ENCODE peak calls at places on chromosomes 6 and 20, in nine cellular contexts. One of them, this sample, is unnamed.

GRCh38 chr6:131134950-131135243 is 370 bp upstream of the AKAP7 start:
- DNase-seq in cardiac muscle cell: no peak
- DNase-seq in right cardiac atrium: no peak
- DNase-seq in SK-N-SH: no peak
- DNase-seq in small intestine: no peak
- DNase-seq in aorta: no peak
- DNase-seq in HepG2: no peak
- DNase-seq in neural progenitor cell: no peak
- DNase-seq in tibial artery: no peak
- DNase-seq in this sample: no peak

GRCh38 chr6:119192200-119192599 is 113.7 kb upstream of the FAM184A start:
- DNase-seq in cardiac muscle cell: no peak
- DNase-seq in right cardiac atrium: no peak
- DNase-seq in SK-N-SH: no peak
- DNase-seq in small intestine: no peak
- DNase-seq in aorta: no peak
- DNase-seq in HepG2: no peak
- DNase-seq in neural progenitor cell: no peak
- DNase-seq in tibial artery: no peak
- DNase-seq in this sample: no peak

GRCh38 chr6:43914272-43915147 is 144.5 kb downstream of the VEGFA start:
- DNase-seq in cardiac muscle cell: no peak
- DNase-seq in right cardiac atrium: no peak
- DNase-seq in SK-N-SH: no peak
- DNase-seq in small intestine: no peak
- DNase-seq in aorta: no peak
- DNase-seq in HepG2: no peak
- DNase-seq in neural progenitor cell: peak; percentile 42
- DNase-seq in tibial artery: no peak
- DNase-seq in this sample: no peak

GRCh38 chr20:13348301-13349239 is 127.5 kb downstream of the ISM1 start:
- DNase-seq in cardiac muscle cell: peak; percentile 15
- DNase-seq in right cardiac atrium: no peak
- DNase-seq in SK-N-SH: no peak
- DNase-seq in small intestine: no peak
- DNase-seq in aorta: no peak
- DNase-seq in HepG2: no peak
- DNase-seq in neural progenitor cell: no peak
- DNase-seq in tibial artery: no peak
- DNase-seq in this sample: no peak

GRCh38 chr6:6751615-6752014 is 163.1 kb downstream of the LY86 start:
- DNase-seq in cardiac muscle cell: no peak
- DNase-seq in right cardiac atrium: no peak
- DNase-seq in SK-N-SH: no peak
- DNase-seq in small intestine: peak; percentile 81
- DNase-seq in aorta: no peak
- DNase-seq in HepG2: no peak
- DNase-seq in neural progenitor cell: no peak
- DNase-seq in tibial artery: peak; percentile 48
- DNase-seq in this sample: no peak

GRCh38 chr6:51959744-51960383 is 127.5 kb downstream of the PKHD1 start:
- DNase-seq in cardiac muscle cell: peak; percentile 71
- DNase-seq in right cardiac atrium: peak; percentile 31
- DNase-seq in SK-N-SH: peak; percentile 34
- DNase-seq in small intestine: peak; percentile 81
- DNase-seq in aorta: peak; percentile 61
- DNase-seq in HepG2: peak; percentile 70
- DNase-seq in neural progenitor cell: peak; percentile 84
- DNase-seq in tibial artery: peak; percentile 34
- DNase-seq in this sample: peak; percentile 31

GRCh38 chr20:5316188-5317158 is at the start of gene PROKR2:
- DNase-seq in cardiac muscle cell: peak; percentile 7
- DNase-seq in right cardiac atrium: no peak
- DNase-seq in SK-N-SH: peak; percentile 88
- DNase-seq in small intestine: no peak
- DNase-seq in aorta: no peak
- DNase-seq in HepG2: no peak
- DNase-seq in neural progenitor cell: peak; percentile 88
- DNase-seq in tibial artery: no peak
- DNase-seq in this sample: no peak

GRCh38 chr6:3045369-3045768 is 22.9 kb upstream of the RIPK1 start:
- DNase-seq in cardiac muscle cell: no peak
- DNase-seq in right cardiac atrium: no peak
- DNase-seq in SK-N-SH: no peak
- DNase-seq in small intestine: no peak
- DNase-seq in aorta: no peak
- DNase-seq in HepG2: no peak
- DNase-seq in neural progenitor cell: no peak
- DNase-seq in tibial artery: no peak
- DNase-seq in this sample: no peak

GRCh38 chr6:91659881-91660280 is 1073.0 kb upstream of the MAP3K7 start:
- DNase-seq in cardiac muscle cell: no peak
- DNase-seq in right cardiac atrium: no peak
- DNase-seq in SK-N-SH: no peak
- DNase-seq in small intestine: no peak
- DNase-seq in aorta: no peak
- DNase-seq in HepG2: no peak
- DNase-seq in neural progenitor cell: no peak
- DNase-seq in tibial artery: no peak
- DNase-seq in this sample: no peak

GRCh38 chr6:134169881-134170486 is 117.6 kb upstream of the SLC2A12 start:
- DNase-seq in cardiac muscle cell: peak; percentile 69
- DNase-seq in right cardiac atrium: no peak
- DNase-seq in SK-N-SH: no peak
- DNase-seq in small intestine: peak; percentile 18
- DNase-seq in aorta: no peak
- DNase-seq in HepG2: no peak
- DNase-seq in neural progenitor cell: no peak
- DNase-seq in tibial artery: no peak
- DNase-seq in this sample: peak; percentile 56

GRCh38 chr6:157791461-157791860 is 31.6 kb upstream of the SNX9 start:
- DNase-seq in cardiac muscle cell: no peak
- DNase-seq in right cardiac atrium: no peak
- DNase-seq in SK-N-SH: no peak
- DNase-seq in small intestine: no peak
- DNase-seq in aorta: no peak
- DNase-seq in HepG2: no peak
- DNase-seq in neural progenitor cell: no peak
- DNase-seq in tibial artery: no peak
- DNase-seq in this sample: no peak

GRCh38 chr6:119350202-119351004 is 842 bp upstream of the MAN1A1 start:
- DNase-seq in cardiac muscle cell: peak; percentile 88
- DNase-seq in right cardiac atrium: no peak
- DNase-seq in SK-N-SH: peak; percentile 15
- DNase-seq in small intestine: peak; percentile 61
- DNase-seq in aorta: no peak
- DNase-seq in HepG2: peak; percentile 33
- DNase-seq in neural progenitor cell: no peak
- DNase-seq in tibial artery: peak; percentile 37
- DNase-seq in this sample: peak; percentile 24

GRCh38 chr20:62040933-62041332 is 24.7 kb downstream of the TAF4 start:
- DNase-seq in cardiac muscle cell: no peak
- DNase-seq in right cardiac atrium: no peak
- DNase-seq in SK-N-SH: no peak
- DNase-seq in small intestine: no peak
- DNase-seq in aorta: no peak
- DNase-seq in HepG2: no peak
- DNase-seq in neural progenitor cell: no peak
- DNase-seq in tibial artery: no peak
- DNase-seq in this sample: peak; percentile 3
- H3K4me1 ChIP-seq in cardiac muscle cell: no peaks in the 10 kb centered on the region
- H3K4me1 ChIP-seq in right cardiac atrium: no peaks in the 10 kb centered on the region
- H3K4me1 ChIP-seq in SK-N-SH: no peaks in the 10 kb centered on the region
- H3K4me1 ChIP-seq in small intestine: no peaks in the 10 kb centered on the region
- H3K4me1 ChIP-seq in aorta: no peaks in the 10 kb centered on the region
- H3K4me1 ChIP-seq in HepG2: peaks cover 35% of the 10 kb centered on the region
- H3K4me1 ChIP-seq in neural progenitor cell: peaks cover 15% of the 10 kb centered on the region
- H3K4me1 ChIP-seq in tibial artery: no peaks in the 10 kb centered on the region
- H3K4me1 ChIP-seq in this sample: no peaks in the 10 kb centered on the region

DNA sequence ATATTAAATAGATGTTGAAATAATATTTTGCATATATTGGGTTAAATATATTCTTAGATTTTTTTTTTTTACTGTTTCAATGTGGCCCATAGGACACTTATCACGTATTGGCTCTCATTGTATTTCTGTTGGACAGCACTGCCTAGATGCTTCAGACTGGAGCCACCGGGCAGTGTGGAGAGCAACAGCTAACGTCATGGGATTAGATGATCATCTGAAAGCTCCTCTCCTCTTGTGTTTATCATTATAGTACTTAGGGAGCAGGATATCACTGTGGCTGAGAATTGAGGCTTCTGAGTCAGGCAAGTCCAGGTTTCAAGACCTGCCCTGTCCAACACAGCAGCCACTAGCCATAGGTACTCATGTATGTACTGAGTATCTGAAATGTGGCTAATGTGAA is 87.4 kb downstream of the ZHX3 start:
- DNase-seq in cardiac muscle cell: no peak
- DNase-seq in right cardiac atrium: peak; percentile 42
- DNase-seq in SK-N-SH: no peak
- DNase-seq in small intestine: no peak
- DNase-seq in aorta: no peak
- DNase-seq in HepG2: no peak
- DNase-seq in neural progenitor cell: no peak
- DNase-seq in tibial artery: no peak
- DNase-seq in this sample: no peak
- H3K27ac ChIP-seq in cardiac muscle cell: no peak overlapping the region
- H3K27ac ChIP-seq in right cardiac atrium: peak overlapping the region; percentile 71
- H3K27ac ChIP-seq in SK-N-SH: no peak overlapping the region
- H3K27ac ChIP-seq in small intestine: no peak overlapping the region
- H3K27ac ChIP-seq in aorta: peak overlapping the region; percentile 36
- H3K27ac ChIP-seq in HepG2: no peak overlapping the region
- H3K27ac ChIP-seq in neural progenitor cell: no peak overlapping the region
- H3K27ac ChIP-seq in tibial artery: peak overlapping the region; percentile 65
- H3K27ac ChIP-seq in this sample: peak overlapping the region; percentile 54

DNA sequence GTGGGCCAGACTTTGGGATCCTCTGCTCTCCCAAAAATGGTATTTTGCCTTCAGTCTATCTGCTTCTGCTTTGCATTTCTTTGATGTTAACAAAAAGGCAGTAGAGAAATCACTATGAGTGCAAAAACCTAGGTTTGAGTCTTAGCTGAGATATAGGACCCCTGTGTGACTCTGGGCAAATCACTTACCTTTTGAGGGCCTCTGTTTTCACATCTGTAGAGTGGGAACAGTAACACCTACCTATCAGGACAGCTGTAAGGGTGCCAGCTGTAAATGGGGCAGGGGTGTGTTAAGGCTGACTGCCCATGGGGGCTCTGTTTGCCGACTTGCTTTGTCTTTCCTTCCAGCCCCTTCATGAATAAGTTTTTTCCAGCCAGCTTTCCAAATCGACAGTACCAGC is 30.4 kb downstream of the HM13 start:
- DNase-seq in cardiac muscle cell: no peak
- DNase-seq in right cardiac atrium: no peak
- DNase-seq in SK-N-SH: no peak
- DNase-seq in small intestine: no peak
- DNase-seq in aorta: no peak
- DNase-seq in HepG2: no peak
- DNase-seq in neural progenitor cell: no peak
- DNase-seq in tibial artery: no peak
- DNase-seq in this sample: no peak
- H3K4me3 ChIP-seq in cardiac muscle cell: no peak overlapping the region
- H3K4me3 ChIP-seq in right cardiac atrium: no peak overlapping the region
- H3K4me3 ChIP-seq in SK-N-SH: no peak overlapping the region
- H3K4me3 ChIP-seq in small intestine: no peak overlapping the region
- H3K4me3 ChIP-seq in aorta: no peak overlapping the region
- H3K4me3 ChIP-seq in HepG2: no peak overlapping the region
- H3K4me3 ChIP-seq in neural progenitor cell: no peak overlapping the region
- H3K4me3 ChIP-seq in tibial artery: no peak overlapping the region
- H3K4me3 ChIP-seq in this sample: no peak overlapping the region

DNA sequence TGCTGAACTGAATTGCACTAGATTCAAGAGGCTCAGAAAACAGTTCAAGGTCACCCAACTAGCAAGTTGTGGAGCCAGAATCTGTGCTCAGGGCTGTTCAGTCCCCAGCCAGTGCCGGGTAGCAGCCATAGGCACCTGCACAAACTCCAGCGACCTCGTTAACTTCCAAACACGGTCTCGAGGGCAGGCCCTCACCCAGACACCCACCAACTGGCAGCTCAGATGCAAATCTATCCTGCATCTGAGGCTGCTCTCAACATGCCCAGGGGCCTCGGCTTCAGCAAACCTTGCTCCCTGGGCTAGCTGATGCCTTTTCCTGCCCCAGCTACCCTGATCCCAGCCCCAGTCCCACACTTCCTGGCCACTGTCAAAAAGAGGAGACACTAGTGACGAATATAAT is 3.7 kb downstream of the JPH2 start:
- DNase-seq in cardiac muscle cell: no peak
- DNase-seq in right cardiac atrium: no peak
- DNase-seq in SK-N-SH: no peak
- DNase-seq in small intestine: no peak
- DNase-seq in aorta: no peak
- DNase-seq in HepG2: no peak
- DNase-seq in neural progenitor cell: peak; percentile 17
- DNase-seq in tibial artery: no peak
- DNase-seq in this sample: no peak
- H3K4me1 ChIP-seq in cardiac muscle cell: peaks cover 78% of the 10 kb centered on the region
- H3K4me1 ChIP-seq in right cardiac atrium: peaks cover 1% of the 10 kb centered on the region
- H3K4me1 ChIP-seq in SK-N-SH: peaks cover 21% of the 10 kb centered on the region
- H3K4me1 ChIP-seq in small intestine: no peaks in the 10 kb centered on the region
- H3K4me1 ChIP-seq in aorta: no peaks in the 10 kb centered on the region
- H3K4me1 ChIP-seq in HepG2: peaks cover 23% of the 10 kb centered on the region
- H3K4me1 ChIP-seq in neural progenitor cell: peaks cover 13% of the 10 kb centered on the region
- H3K4me1 ChIP-seq in tibial artery: no peaks in the 10 kb centered on the region
- H3K4me1 ChIP-seq in this sample: peaks cover 10% of the 10 kb centered on the region